ENCODE peak calls at places on chromosomes 6 and 20, in nine cellular contexts. R, J, G, V, N, P, D, F and H are unnamed samples.

GRCh38 chr20:10927011-10927583 is 253.3 kb upstream of the JAG1 start:
- DNase-seq in N (no peak), J (no peak), R (no peak), D (no peak), V (peak), P (no peak), F (no peak), G (no peak), H (no peak)

GRCh38 chr20:36153754-36154695 is 515 bp upstream of the EPB41L1 start:
- DNase-seq in P (no peak), D (peak), V (peak), R (peak), F (peak), J (peak), G (peak), N (no peak), H (peak)

GRCh38 chr20:56245761-56246160 is 2.8 kb upstream of the MC3R start:
- DNase-seq in D (no peak), J (no peak), N (no peak), R (no peak), F (peak), G (no peak), P (no peak), V (no peak), H (no peak)

GRCh38 chr6:35633579-35634089 is 55.1 kb downstream of the FKBP5 start:
- DNase-seq in N (no peak), F (no peak), G (no peak), P (no peak), V (no peak), J (no peak), R (no peak), D (no peak), H (no peak)

GRCh38 chr6:35026434-35027222 is 114.5 kb downstream of the TCP11 start:
- DNase-seq in R (no peak), V (no peak), J (no peak), D (no peak), F (peak), G (peak), P (no peak), N (no peak), H (no peak)

GRCh38 chr6:138035070-138035469 is 72.1 kb downstream of the PERP start:
- DNase-seq in G (no peak), N (no peak), J (no peak), R (no peak), D (no peak), V (peak), P (no peak), F (no peak), H (no peak)

GRCh38 chr6:56804996-56805395 is 149.9 kb upstream of the BEND6 start:
- DNase-seq in G (no peak), R (no peak), D (peak), V (no peak), J (no peak), N (no peak), F (no peak), P (no peak), H (no peak)

GRCh38 chr20:62413896-62414481 is 6.9 kb upstream of the CABLES2 start:
- DNase-seq in J (no peak), P (no peak), N (no peak), V (no peak), F (no peak), D (no peak), R (no peak), G (no peak), H (peak)

GRCh38 chr6:1062786-1063545 is 248.9 kb upstream of the FOXQ1 start:
- DNase-seq in N (no peak), R (no peak), D (no peak), G (no peak), J (no peak), F (no peak), V (no peak), P (no peak), H (peak)

GRCh38 chr6:125835221-125835744 is 44.5 kb downstream of the NCOA7 start:
- DNase-seq in P (no peak), R (no peak), G (peak), J (no peak), V (no peak), D (no peak), N (no peak), F (no peak), H (no peak)